ENCODE peak calls at places on chromosome 5, in four cellular contexts. Y is GM12878, B is HepG2, E is GM12891. N is an unnamed sample.

GRCh38 chr5:75885849-75886596 is 168.8 kb upstream of the POC5 start:
- DNase-seq in Y (no peak), B (no peak), E (no peak), N (no peak)

GRCh38 chr5:9456435-9457042 is 89.3 kb downstream of the SEMA5A start:
- DNase-seq in Y (no peak), B (no peak), E (no peak), N (no peak)

GRCh38 chr5:168307925-168308584 is 16.6 kb downstream of the WWC1 start:
- DNase-seq in Y (no peak), B (no peak), E (no peak), N (no peak)

GRCh38 chr5:33834334-33834733 is 57.5 kb downstream of the ADAMTS12 start:
- DNase-seq in Y (no peak), B (no peak), E (no peak), N (no peak)

GRCh38 chr5:14153932-14154646 is 10.9 kb downstream of the TRIO start:
- DNase-seq in Y (no peak), B (no peak), E (no peak), N (no peak)

GRCh38 chr5:69167488-69167845 is 517 bp downstream of the CCNB1 start:
- DNase-seq in Y (no peak), B (no peak), E (no peak), N (no peak)

GRCh38 chr5:159043551-159043950 is 56.2 kb downstream of the EBF1 start:
- DNase-seq in Y (no peak), B (no peak), E (no peak), N (no peak)

GRCh38 chr5:58898538-58898937 is 315.7 kb downstream of the RAB3C start:
- DNase-seq in Y (no peak), B (no peak), E (no peak), N (no peak)

GRCh38 chr5:127660048-127660733 is 11.3 kb downstream of the CTXN3 start:
- DNase-seq in Y (no peak), B (no peak), E (no peak), N (no peak)

GRCh38 chr5:142412581-142412980 is 87.8 kb upstream of the SPRY4 start:
- DNase-seq in Y (no peak), B (no peak), E (no peak), N (no peak)

GRCh38 chr5:83255268-83255667 is 177.9 kb downstream of the XRCC4 start:
- DNase-seq in Y (no peak), B (no peak), E (no peak), N (no peak)

GRCh38 chr5:125393416-125393815 is 647.0 kb upstream of the ZNF608 start:
- DNase-seq in Y (no peak), B (no peak), E (no peak), N (no peak)

GRCh38 chr5:1799110-1799601 is 481 bp downstream of the MRPL36 start:
- DNase-seq in Y (no peak), B (peak; percentile 77), E (peak; percentile 48), N (peak; percentile 52)

GRCh38 chr5:176619203-176619568 is 9.2 kb upstream of the GPRIN1 start:
- DNase-seq in Y (no peak), B (peak; percentile 56), E (peak; percentile 68), N (peak; percentile 59)

GRCh38 chr5:177557041-177557647 is 2.8 kb upstream of the FAM193B start:
- DNase-seq in Y (no peak), B (peak; percentile 45), E (no peak), N (no peak)

GRCh38 chr5:136563489-136563888 is 198.1 kb upstream of the TRPC7 start:
- DNase-seq in Y (no peak), B (no peak), E (no peak), N (no peak)

GRCh38 chr5:142296914-142297417 is 27.9 kb downstream of the SPRY4 start:
- DNase-seq in Y (no peak), B (peak; percentile 77), E (no peak), N (no peak)

GRCh38 chr5:151295138-151295537 is 8.4 kb downstream of the SLC36A3 start:
- DNase-seq in Y (no peak), B (no peak), E (no peak), N (no peak)

GRCh38 chr5:143836161-143836725 is 24.3 kb downstream of the HMHB1 start:
- DNase-seq in Y (no peak), B (no peak), E (no peak), N (no peak)

GRCh38 chr5:9354336-9355081 is 191.4 kb downstream of the SEMA5A start:
- DNase-seq in Y (no peak), B (no peak), E (no peak), N (no peak)

GRCh38 chr5:77322406-77322805 is 111.9 kb downstream of the PDE8B start:
- DNase-seq in Y (no peak), B (no peak), E (no peak), N (no peak)

GRCh38 chr5:1443145-1443543 is 2.1 kb downstream of the SLC6A3 start:
- DNase-seq in Y (no peak), B (no peak), E (no peak), N (no peak)

GRCh38 chr5:57499262-57500050 is 16.8 kb upstream of the ACTBL2 start:
- DNase-seq in Y (peak; percentile 44), B (peak; percentile 5), E (peak; percentile 6), N (no peak)

GRCh38 chr5:1511651-1512540 is 11.9 kb downstream of the LPCAT1 start:
- DNase-seq in Y (no peak), B (no peak), E (peak; percentile 40), N (no peak)

GRCh38 chr5:174531782-174532191 is 192.6 kb upstream of the MSX2 start:
- DNase-seq in Y (no peak), B (no peak), E (no peak), N (no peak)

GRCh38 chr5:100430268-100430900 is 104.8 kb upstream of the FAM174A start:
- DNase-seq in Y (peak; percentile 15), B (peak; percentile 26), E (peak; percentile 2), N (no peak)

GRCh38 chr5:138996120-138996519 is 121.0 kb upstream of the LRRTM2 start:
- DNase-seq in Y (no peak), B (no peak), E (no peak), N (no peak)
- TF ChIP-seq POLR2AphosphoS5 in Y (no peak), B (no peak), E (no peak), N (no peak)

GRCh38 chr5:67696446-67696845 is 499.8 kb upstream of the CD180 start:
- DNase-seq in Y (no peak), B (no peak), E (no peak), N (no peak)

GRCh38 chr5:67695369-67695768 is 498.8 kb upstream of the CD180 start:
- DNase-seq in Y (no peak), B (no peak), E (no peak), N (no peak)

GRCh38 chr5:67699560-67699959 is 503.0 kb upstream of the CD180 start:
- DNase-seq in Y (no peak), B (no peak), E (no peak), N (no peak)

GRCh38 chr5:67693956-67694564 is 497.5 kb upstream of the CD180 start:
- DNase-seq in Y (no peak), B (no peak), E (no peak), N (no peak)
- TF ChIP-seq TAF1 in Y (no peak), B (no peak), E (no peak), N (no peak)

GRCh38 chr5:138338411-138339085 is 482 bp downstream of the FAM53C start:
- DNase-seq in Y (no peak), B (no peak), E (no peak), N (no peak)
- TF ChIP-seq POLR2A in Y (no peak), B (no peak), E (peak; percentile 8), N (no peak)

GRCh38 chr5:43065384-43066230 is 25.5 kb upstream of the ANXA2R start:
- DNase-seq in Y (no peak), B (no peak), E (no peak), N (no peak)
- TF ChIP-seq POLR2AphosphoS5 in Y (no peak), B (no peak), E (no peak), N (no peak)